ENCODE peak calls at places on chromosomes 11 and 22, in four cellular contexts. R, Q, V and F are unnamed samples.

GRCh38 chr11:46242961-46243795 is 34.3 kb upstream of the CREB3L1 start:
- DNase-seq in R (peak; percentile 95), V (peak; percentile 87), Q (peak; percentile 50), F (peak; percentile 79)

GRCh38 chr11:5123802-5124521 is 14.2 kb downstream of the OR52A5 start:
- DNase-seq in R (peak; percentile 83), V (peak; percentile 32), Q (no peak), F (peak; percentile 27)

GRCh38 chr11:1051356-1052132 is 15.0 kb upstream of the MUC6 start:
- DNase-seq in Q (no peak), V (no peak), R (no peak), F (no peak)

GRCh38 chr22:45445031-45445710 is 31.7 kb downstream of the RIBC2 start:
- DNase-seq in Q (no peak), R (no peak), V (no peak), F (no peak)

GRCh38 chr11:126815111-126815510 is 185.5 kb downstream of the KIRREL3 start:
- DNase-seq in R (no peak), V (no peak), Q (no peak), F (no peak)

GRCh38 chr11:47967577-47968230 is 12.7 kb upstream of the PTPRJ start:
- DNase-seq in Q (no peak), R (no peak), V (no peak), F (no peak)

GRCh38 chr11:47087801-47088200 is 88.9 kb downstream of the ARFGAP2 start:
- DNase-seq in Q (no peak), V (no peak), R (peak; percentile 21), F (no peak)

GRCh38 chr11:123438191-123438627 is 8.1 kb downstream of the GRAMD1B start:
- DNase-seq in R (no peak), Q (peak; percentile 92), V (no peak), F (no peak)

GRCh38 chr22:17501679-17502285 is 61.5 kb upstream of the SLC25A18 start:
- DNase-seq in V (peak; percentile 30), Q (peak; percentile 17), R (peak; percentile 37), F (peak; percentile 56)

GRCh38 chr11:13009921-13010736 is 1.0 kb downstream of the RASSF10 start:
- DNase-seq in V (no peak), R (peak; percentile 34), Q (no peak), F (no peak)

GRCh38 chr11:45142241-45142885 is 4.1 kb upstream of the PRDM11 start:
- DNase-seq in Q (no peak), V (no peak), R (no peak), F (no peak)

GRCh38 chr11:44758996-44759395 is 32.2 kb downstream of the TSPAN18 start:
- DNase-seq in Q (no peak), R (no peak), V (no peak), F (no peak)

GRCh38 chr11:65321828-65322495 is 7.3 kb downstream of the CDC42EP2 start:
- DNase-seq in R (peak; percentile 36), Q (no peak), V (no peak), F (no peak)

GRCh38 chr11:1779034-1779805 is 15.5 kb upstream of the CTSD start:
- DNase-seq in Q (no peak), V (no peak), R (no peak), F (no peak)

GRCh38 chr11:19890308-19890707 is 177.7 kb downstream of the NAV2 start:
- DNase-seq in V (no peak), R (no peak), Q (peak; percentile 81), F (no peak)

GRCh38 chr11:36718481-36718880 is 120.4 kb upstream of the RAG2 start:
- DNase-seq in R (no peak), V (no peak), Q (no peak), F (no peak)

GRCh38 chr11:85627332-85627997 is at the start of gene DLG2:
- DNase-seq in V (no peak), R (peak; percentile 30), Q (no peak), F (no peak)

GRCh38 chr11:123640677-123641494 is 13.5 kb downstream of the SCN3B start:
- DNase-seq in V (peak; percentile 58), Q (no peak), R (peak; percentile 58), F (no peak)

GRCh38 chr11:134038897-134039470 is 29.9 kb upstream of the JAM3 start:
- DNase-seq in Q (no peak), V (no peak), R (peak; percentile 40), F (no peak)

GRCh38 chr11:46456269-46456668 is 64.7 kb upstream of the CHRM4 start:
- DNase-seq in Q (no peak), R (no peak), V (no peak), F (no peak)

GRCh38 chr22:28817919-28818859 is 17.8 kb upstream of the XBP1 start:
- DNase-seq in V (no peak), Q (no peak), R (no peak), F (peak; percentile 92)

GRCh38 chr11:120314861-120315260 is 10.2 kb upstream of the TLCD5 start:
- DNase-seq in R (no peak), Q (no peak), V (no peak), F (no peak)

GRCh38 chr11:120318906-120319305 is 6.2 kb upstream of the TLCD5 start:
- DNase-seq in V (no peak), Q (no peak), R (no peak), F (no peak)

GRCh38 chr11:120317689-120318195 is 7.4 kb upstream of the TLCD5 start:
- DNase-seq in Q (no peak), R (no peak), V (no peak), F (no peak)

GRCh38 chr11:120316880-120317688 is 8.0 kb upstream of the TLCD5 start:
- DNase-seq in Q (no peak), R (no peak), V (no peak), F (peak; percentile 93)
- H3K4me3 ChIP-seq in Q (no peak overlapping the region), R (no peak overlapping the region), V (no peak overlapping the region), F (no peak overlapping the region)

DNA sequence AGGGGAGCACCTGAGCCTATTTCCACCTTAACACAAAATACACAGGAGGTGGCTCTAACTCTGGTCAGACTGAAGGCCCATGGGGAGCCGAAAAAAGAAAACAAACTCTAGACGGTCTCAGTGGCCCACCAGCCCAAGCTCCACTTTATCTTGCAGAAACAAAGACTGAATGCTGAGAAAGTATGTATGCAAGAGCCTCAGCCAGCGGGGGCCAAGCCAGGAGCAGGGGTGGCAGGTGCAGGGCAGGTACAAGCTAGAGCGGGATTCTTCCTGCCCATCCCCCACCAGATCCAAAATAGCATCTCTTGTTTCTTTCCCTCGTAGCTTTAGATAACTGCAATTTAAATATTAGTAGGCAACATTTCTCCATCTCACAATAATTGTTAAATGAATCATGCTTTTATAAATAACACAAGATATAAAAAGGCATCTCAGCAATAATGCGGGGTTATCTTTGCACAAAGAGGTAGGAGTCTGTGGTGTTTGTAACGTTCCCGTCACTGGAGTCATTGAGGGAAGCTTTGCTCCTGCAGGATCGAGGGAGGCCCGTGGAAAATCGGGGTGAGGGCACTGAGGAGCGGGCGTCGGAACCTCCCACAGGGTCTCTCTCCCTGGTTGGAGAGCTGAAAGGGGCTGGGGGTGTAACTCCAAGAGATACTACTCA is 418.0 kb downstream of the SHANK2 start:
- DNase-seq in R (no peak), V (no peak), Q (no peak), F (no peak)
- TF ChIP-seq CTCF in R (no peak), V (no peak), Q (no peak), F (no peak)

DNA sequence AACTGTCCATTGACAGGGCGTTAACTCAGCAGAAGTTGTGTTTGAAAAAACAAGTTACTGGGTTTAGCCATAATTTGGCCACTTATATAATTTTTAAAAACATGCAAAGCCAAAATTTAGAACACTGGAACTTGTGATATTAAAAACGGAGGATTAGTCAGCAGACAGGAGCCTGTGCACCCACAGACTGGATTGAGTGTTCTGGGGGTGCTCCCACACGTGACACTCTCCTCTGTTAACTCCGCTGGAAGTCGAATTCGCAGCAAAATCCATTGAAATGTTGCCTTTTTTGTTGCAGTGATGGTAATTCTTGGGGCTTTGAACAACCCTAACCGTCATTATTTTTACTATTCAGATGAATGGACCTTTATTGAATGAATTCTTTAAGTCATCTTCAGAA is 269.8 kb downstream of the DDX10 start:
- DNase-seq in V (no peak), R (no peak), Q (no peak), F (no peak)
- H3K4me3 ChIP-seq in V (no peak overlapping the region), R (no peak overlapping the region), Q (no peak overlapping the region), F (no peak overlapping the region)

GRCh38 chr22:41742918-41743317 is 43.6 kb downstream of the MEI1 start:
- DNase-seq in R (no peak), Q (no peak), V (no peak), F (no peak)
- TF ChIP-seq CTCF in R (no peak), Q (no peak), V (no peak), F (no peak)

GRCh38 chr11:88402784-88403183 is 65.2 kb upstream of the CTSC start:
- DNase-seq in Q (no peak), V (no peak), R (no peak), F (no peak)
- H3K4me3 ChIP-seq in Q (no peak overlapping the region), V (no peak overlapping the region), R (no peak overlapping the region), F (no peak overlapping the region)

GRCh38 chr11:14041040-14041439 is 78.5 kb downstream of the SPON1 start:
- DNase-seq in Q (no peak), V (no peak), R (no peak), F (no peak)
- TF ChIP-seq CTCF in Q (peak; percentile 29), V (no peak), R (no peak), F (peak; percentile 65)

GRCh38 chr22:20083157-20083890 is 3.3 kb downstream of the DGCR8 start:
- DNase-seq in V (no peak), R (no peak), Q (no peak), F (no peak)

GRCh38 chr22:20086101-20086599 is 6.1 kb downstream of the DGCR8 start:
- DNase-seq in V (no peak), Q (no peak), R (no peak), F (no peak)

GRCh38 chr22:20083891-20084546 is 4.0 kb downstream of the DGCR8 start:
- DNase-seq in Q (no peak), R (no peak), V (no peak), F (no peak)

GRCh38 chr22:20085651-20086050 is 5.6 kb downstream of the DGCR8 start:
- DNase-seq in Q (no peak), R (no peak), V (no peak), F (no peak)

DNA sequence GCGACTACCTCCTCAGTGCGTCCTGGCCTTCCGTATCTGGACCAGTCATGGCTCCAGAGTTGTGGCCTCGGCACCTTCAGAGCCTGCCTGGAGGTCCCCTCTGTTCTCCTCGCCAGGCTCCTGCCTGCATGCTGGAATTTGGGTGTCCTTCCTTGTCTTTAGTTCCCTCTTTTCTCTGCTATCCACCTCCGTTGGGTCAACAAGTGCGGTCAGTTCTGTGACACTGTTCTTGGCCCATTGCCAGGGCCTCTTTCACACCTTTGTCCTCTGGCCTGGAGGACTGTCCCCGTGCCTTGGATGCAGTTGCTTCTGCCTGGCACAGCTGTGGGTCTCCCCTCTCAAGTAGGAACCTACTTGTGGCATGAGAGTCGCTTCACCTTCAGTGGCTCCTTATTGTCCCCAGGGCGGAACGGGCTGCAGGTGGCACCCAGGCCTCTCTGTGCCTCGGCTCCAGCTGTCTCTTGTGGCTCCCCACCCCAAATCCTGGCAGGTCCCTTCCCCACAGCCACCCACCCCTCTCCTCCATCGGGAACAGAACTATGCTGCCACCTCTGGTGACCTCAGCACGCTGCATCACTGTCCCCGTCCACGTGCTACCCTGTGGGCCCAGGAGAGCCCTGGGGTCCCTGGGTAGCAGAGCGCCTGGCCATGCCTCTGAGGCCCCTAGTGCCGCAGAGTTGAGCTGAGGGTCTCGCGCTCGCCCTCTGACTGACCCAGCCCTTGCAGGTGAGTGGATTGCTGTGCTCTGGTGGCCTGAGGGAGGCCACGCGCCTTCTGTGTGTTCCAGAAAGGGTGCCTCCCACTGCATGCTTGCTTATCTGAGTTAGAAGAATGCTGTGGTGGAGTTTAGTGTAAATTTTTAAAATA is 4.7 kb downstream of the DGCR8 start:
- DNase-seq in R (peak; percentile 55), V (no peak), Q (no peak), F (no peak)
- H3K4me3 ChIP-seq in R (no peak overlapping the region), V (no peak overlapping the region), Q (no peak overlapping the region), F (no peak overlapping the region)